ENCODE peak calls at places on chromosomes 11 and 22, in six cellular contexts. I is transverse colon, Y is IMR-90, P is dorsolateral prefrontal cortex, Z is MM.1S, A is GM12865. H is an unnamed sample.

GRCh38 chr11:69828971-69829344 is 9.7 kb upstream of the FGF3 start:
- DNase-seq in I (peak), Y (no peak), P (no peak), Z (no peak), A (no peak), H (no peak)

GRCh38 chr11:62542750-62543567 is 3.6 kb downstream of the AHNAK start:
- DNase-seq in I (peak), Y (peak), P (peak), Z (peak), A (peak), H (peak)

GRCh38 chr11:30411383-30411782 is 88.5 kb downstream of the ARL14EP start:
- DNase-seq in I (no peak), Y (peak), P (no peak), Z (no peak), A (no peak), H (no peak)

GRCh38 chr11:14414470-14415461 is 55.8 kb upstream of the RRAS2 start:
- DNase-seq in I (no peak), Y (peak), P (no peak), Z (no peak), A (peak), H (peak)

GRCh38 chr22:37489994-37490393 is 3.8 kb upstream of the MFNG start:
- DNase-seq in I (no peak), Y (no peak), P (no peak), Z (no peak), A (no peak), H (no peak)

GRCh38 chr22:28891156-28891733 is 7.9 kb downstream of the ZNRF3 start:
- DNase-seq in I (no peak), Y (no peak), P (no peak), Z (no peak), A (no peak), H (no peak)

GRCh38 chr11:120912504-120912903 is 111.4 kb upstream of the TBCEL start:
- DNase-seq in I (no peak), Y (peak), P (no peak), Z (no peak), A (peak), H (peak)

GRCh38 chr11:44136176-44136945 is 40.9 kb downstream of the EXT2 start:
- DNase-seq in I (no peak), Y (no peak), P (no peak), Z (no peak), A (no peak), H (no peak)

GRCh38 chr22:35441489-35442100 is 41.7 kb downstream of the MCM5 start:
- DNase-seq in I (no peak), Y (no peak), P (no peak), Z (no peak), A (no peak), H (no peak)

GRCh38 chr11:106137061-106137460 is 59.6 kb downstream of the AASDHPPT start:
- DNase-seq in I (no peak), Y (no peak), P (no peak), Z (no peak), A (no peak), H (no peak)

GRCh38 chr11:59802639-59803176 is 7.9 kb downstream of the MRPL16 start:
- DNase-seq in I (no peak), Y (peak), P (peak), Z (peak), A (peak), H (peak)

GRCh38 chr11:58060939-58061672 is 30.4 kb downstream of the OR6Q1 start:
- DNase-seq in I (no peak), Y (peak), P (no peak), Z (no peak), A (no peak), H (peak)

GRCh38 chr11:79615425-79615824 is 174.6 kb upstream of the TENM4 start:
- DNase-seq in I (no peak), Y (no peak), P (no peak), Z (no peak), A (no peak), H (no peak)

GRCh38 chr11:73330569-73331093 is 22.6 kb downstream of the ARHGEF17 start:
- DNase-seq in I (no peak), Y (peak), P (no peak), Z (no peak), A (no peak), H (peak)

GRCh38 chr11:126317681-126318641 is 14.1 kb downstream of the DCPS start:
- DNase-seq in I (peak), Y (peak), P (peak), Z (peak), A (peak), H (peak)

GRCh38 chr11:73393011-73393380 is 16.8 kb downstream of the RELT start:
- DNase-seq in I (no peak), Y (no peak), P (no peak), Z (no peak), A (no peak), H (no peak)

GRCh38 chr11:33187851-33188722 is 26.8 kb upstream of the CSTF3 start:
- DNase-seq in I (no peak), Y (no peak), P (no peak), Z (no peak), A (no peak), H (no peak)

GRCh38 chr11:16881074-16881709 is 133.0 kb downstream of the PLEKHA7 start:
- DNase-seq in I (no peak), Y (peak), P (peak), Z (peak), A (peak), H (peak)

GRCh38 chr11:17353228-17354021 is 1.8 kb downstream of the NCR3LG1 start:
- DNase-seq in I (peak), Y (peak), P (peak), Z (peak), A (peak), H (peak)

GRCh38 chr11:126366064-126366822 is 10.8 kb downstream of the ST3GAL4 start:
- DNase-seq in I (no peak), Y (no peak), P (no peak), Z (no peak), A (no peak), H (no peak)

GRCh38 chr11:7612661-7613393 is 60.5 kb downstream of the CYB5R2 start:
- DNase-seq in I (no peak), Y (peak), P (no peak), Z (peak), A (peak), H (no peak)

GRCh38 chr11:110955797-110956196 is 243.6 kb upstream of the ARHGAP20 start:
- DNase-seq in I (no peak), Y (no peak), P (no peak), Z (no peak), A (no peak), H (no peak)

GRCh38 chr22:17152971-17153370 is 6.1 kb downstream of the HDHD5 start:
- DNase-seq in I (peak), Y (no peak), P (no peak), Z (no peak), A (no peak), H (no peak)

GRCh38 chr11:12274558-12275197 is 102.7 kb upstream of the PARVA start:
- DNase-seq in I (no peak), Y (peak), P (no peak), Z (no peak), A (no peak), H (peak)

GRCh38 chr11:72781313-72782080 is 12.3 kb downstream of the STARD10 start:
- DNase-seq in I (peak), Y (no peak), P (peak), Z (peak), A (peak), H (no peak)

GRCh38 chr11:16786131-16786530 is 47.7 kb downstream of the C11orf58 start:
- DNase-seq in I (no peak), Y (no peak), P (no peak), Z (no peak), A (no peak), H (no peak)

GRCh38 chr22:41762980-41763779 is 37.3 kb upstream of the CCDC134 start:
- DNase-seq in I (peak), Y (no peak), P (no peak), Z (peak), A (peak), H (no peak)

GRCh38 chr11:106828976-106829375 is 189.3 kb downstream of the GUCY1A2 start:
- DNase-seq in I (no peak), Y (no peak), P (no peak), Z (no peak), A (no peak), H (no peak)

GRCh38 chr11:66100272-66101037 is 30.4 kb downstream of the PACS1 start:
- DNase-seq in I (peak), Y (no peak), P (peak), Z (no peak), A (peak), H (peak)

GRCh38 chr22:50275181-50276055 is 5.2 kb upstream of the MAPK11 start:
- DNase-seq in I (no peak), Y (no peak), P (no peak), Z (no peak), A (no peak), H (no peak)
- TF ChIP-seq CTCF in I (no peak), Y (no peak), P (no peak), Z (no peak), A (no peak), H (no peak)

GRCh38 chr11:2809854-2810253 is 75.7 kb downstream of the CDKN1C start:
- DNase-seq in I (no peak), Y (no peak), P (no peak), Z (no peak), A (no peak), H (no peak)
- TF ChIP-seq CTCF in I (no peak), Y (no peak), P (no peak), Z (no peak), A (no peak), H (no peak)

GRCh38 chr22:20966883-20967696 is at the start of gene AIFM3:
- DNase-seq in I (no peak), Y (no peak), P (no peak), Z (no peak), A (no peak), H (no peak)
- TF ChIP-seq CTCF in I (no peak), Y (no peak), P (no peak), Z (no peak), A (no peak), H (no peak)

GRCh38 chr11:3049430-3050243 is 7.6 kb downstream of the CARS1 start:
- DNase-seq in I (peak), Y (peak), P (peak), Z (peak), A (peak), H (peak)
- TF ChIP-seq CTCF in I (no peak), Y (peak), P (peak), Z (peak), A (peak), H (peak)

GRCh38 chr11:129348813-129349212 is 26.8 kb upstream of the BARX2 start:
- DNase-seq in I (no peak), Y (no peak), P (no peak), Z (no peak), A (no peak), H (no peak)
- TF ChIP-seq CTCF in I (no peak), Y (no peak), P (no peak), Z (no peak), A (no peak), H (no peak)

GRCh38 chr11:84922212-84922805 is 704.8 kb downstream of the DLG2 start:
- DNase-seq in I (no peak), Y (no peak), P (no peak), Z (no peak), A (no peak), H (no peak)
- TF ChIP-seq CTCF in I (no peak), Y (no peak), P (no peak), Z (no peak), A (no peak), H (no peak)